ENCODE peak calls at places on chromosome X, in six cellular contexts. J is suprapubic skin, M is lower leg skin, Q is pancreas, X is cardiac muscle cell, B is tibial nerve. Y is an unnamed sample.
A peak's percentile ranks its signal among the peaks of the same experiment; 100 is the strongest.

GRCh38 chrX:67544871-67545771 is 1.3 kb downstream of the AR start:
- DNase-seq in M (no peak), Q (peak; percentile 57), X (peak; percentile 33), J (no peak), B (no peak), Y (no peak)

GRCh38 chrX:44898411-44899221 is 25.6 kb downstream of the KDM6A start:
- DNase-seq in B (no peak), M (no peak), J (no peak), Q (no peak), X (peak; percentile 40), Y (no peak)

GRCh38 chrX:44872319-44872816 is 620 bp upstream of the KDM6A start:
- DNase-seq in B (peak; percentile 12), M (peak; percentile 92), X (peak; percentile 25), J (peak; percentile 76), Q (peak; percentile 86), Y (no peak)

GRCh38 chrX:131843996-131844395 is 179.1 kb upstream of the STK26 start:
- DNase-seq in X (no peak), B (no peak), J (no peak), M (no peak), Q (no peak), Y (no peak)

GRCh38 chrX:103585421-103586313 is at the start of gene TCEAL4:
- DNase-seq in B (peak; percentile 45), Q (peak; percentile 76), J (peak; percentile 73), M (peak; percentile 90), X (peak; percentile 63), Y (peak; percentile 12)

GRCh38 chrX:123013141-123013540 is 170.9 kb upstream of the GRIA3 start:
- DNase-seq in X (no peak), M (no peak), B (no peak), J (no peak), Q (no peak), Y (peak; percentile 59)

GRCh38 chrX:71085900-71086299 is 9.8 kb upstream of the FOXO4 start:
- DNase-seq in Q (no peak), M (no peak), B (no peak), X (no peak), J (no peak), Y (no peak)

GRCh38 chrX:122579521-122579920 is 604.6 kb upstream of the GRIA3 start:
- DNase-seq in B (no peak), X (no peak), J (no peak), Q (no peak), M (no peak), Y (peak; percentile 79)

GRCh38 chrX:22629105-22629725 is 356.5 kb downstream of the CBLL2 start:
- DNase-seq in M (no peak), B (no peak), J (no peak), Q (no peak), X (peak; percentile 40), Y (peak; percentile 48)

GRCh38 chrX:26295425-26295824 is 79.5 kb downstream of the MAGEB5 start:
- DNase-seq in J (no peak), Q (no peak), M (no peak), X (peak; percentile 3), B (no peak), Y (no peak)

GRCh38 chrX:21813612-21814368 is 25.6 kb upstream of the MBTPS2 start:
- DNase-seq in M (no peak), J (no peak), Q (no peak), X (no peak), B (no peak), Y (no peak)

GRCh38 chrX:151792505-151792904 is 58.0 kb downstream of the CNGA2 start:
- DNase-seq in Q (no peak), B (no peak), M (no peak), X (no peak), J (no peak), Y (no peak)

GRCh38 chrX:103878466-103879151 is 46.6 kb upstream of the RAB9B start:
- DNase-seq in X (peak; percentile 81), Q (no peak), J (no peak), B (no peak), M (no peak), Y (peak; percentile 79)

GRCh38 chrX:112368371-112368770 is 285.8 kb upstream of the TRPC5 start:
- DNase-seq in Q (no peak), X (no peak), J (no peak), M (no peak), B (no peak), Y (no peak)
- TF ChIP-seq CTCF in Q (no peak), X (no peak), J (no peak), M (no peak), B (no peak), Y (peak; percentile 31)

DNA sequence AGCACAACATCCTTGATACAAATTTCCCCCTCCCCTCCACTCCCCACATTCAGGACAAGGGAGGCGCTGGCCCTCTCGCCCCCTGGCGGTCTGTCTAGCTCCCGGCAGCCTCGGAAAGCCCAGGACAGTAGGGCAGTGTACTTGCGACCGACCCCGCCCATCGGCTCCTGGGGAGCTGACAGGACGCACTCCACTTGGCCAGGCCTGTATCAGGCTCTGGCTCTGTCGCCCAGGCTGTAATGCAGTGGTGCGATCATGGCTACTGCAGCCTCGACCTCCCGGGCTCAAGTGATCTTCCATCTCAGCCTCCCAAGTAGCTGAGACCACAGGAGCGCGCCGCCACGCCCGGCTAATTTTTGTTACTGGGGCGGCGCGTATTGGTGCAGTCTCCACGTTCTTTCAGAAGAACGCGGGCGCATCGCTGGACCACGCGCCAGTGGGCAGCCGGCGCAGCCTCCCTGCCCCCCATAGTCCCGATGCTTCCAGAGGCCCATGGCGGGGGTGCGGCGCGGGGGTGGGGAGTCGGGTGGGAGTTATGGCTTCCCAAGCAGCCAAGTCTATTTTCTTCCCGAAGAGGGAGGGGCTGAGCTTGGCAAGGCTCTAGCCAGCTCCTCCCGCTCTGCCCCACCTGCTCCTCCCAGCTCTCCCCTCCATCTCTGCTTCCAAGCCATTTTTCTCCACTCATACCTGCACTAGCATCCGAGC is 7.8 kb upstream of the AKAP14 start:
- DNase-seq in X (peak; percentile 64), B (peak; percentile 20), J (peak; percentile 74), M (peak; percentile 87), Q (peak; percentile 76), Y (peak; percentile 39)
- H3K4me3 ChIP-seq in X (peak overlapping the region; percentile 35), B (no peak overlapping the region), J (peak overlapping the region; percentile 32), M (no peak overlapping the region), Q (no peak overlapping the region), Y (peak overlapping the region; percentile 41)

GRCh38 chrX:143994206-143994605 is 110.3 kb downstream of the UBE2NL start:
- DNase-seq in X (no peak), M (no peak), J (no peak), Q (no peak), B (no peak), Y (no peak)

GRCh38 chrX:143988356-143988755 is 104.5 kb downstream of the UBE2NL start:
- DNase-seq in Q (no peak), J (no peak), X (no peak), M (no peak), B (no peak), Y (no peak)
- TF ChIP-seq CTCF in Q (no peak), J (no peak), X (no peak), M (no peak), B (no peak), Y (no peak)

DNA sequence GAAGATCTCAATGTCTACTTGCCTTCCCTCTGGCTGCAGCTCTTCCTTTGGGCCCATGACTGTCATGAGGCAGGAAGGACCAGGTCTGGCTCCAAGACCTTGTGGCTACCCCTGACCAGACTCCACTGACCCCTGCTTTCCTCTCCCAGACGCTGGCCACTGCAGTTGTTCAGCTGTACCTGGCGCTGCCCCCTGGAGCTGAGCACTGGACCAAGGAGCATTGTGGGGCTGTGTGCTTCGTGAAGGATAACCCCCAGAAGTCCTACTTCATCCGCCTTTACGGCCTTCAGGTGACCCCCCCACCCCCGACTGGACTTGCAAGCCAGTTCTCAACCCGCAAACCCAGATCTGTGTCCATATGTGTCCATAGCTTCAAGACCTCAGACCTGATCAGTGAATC is 535 bp downstream of the WAS start:
- DNase-seq in B (no peak), X (no peak), J (no peak), Q (no peak), M (no peak), Y (no peak)
- H3K4me3 ChIP-seq in B (no peak overlapping the region), X (no peak overlapping the region), J (peak overlapping the region; percentile 30), Q (no peak overlapping the region), M (no peak overlapping the region), Y (no peak overlapping the region)